ENCODE peak calls at places on chromosomes 4 and X, in six cellular contexts. O, N, I, S, T and L are unnamed samples.

GRCh38 chr4:171813195-171813955 is at the start of gene GALNTL6:
- DNase-seq in O (no peak), I (no peak), T (no peak), S (no peak), N (no peak), L (no peak)

GRCh38 chr4:75142377-75142776 is 209.5 kb downstream of the PARM1 start:
- DNase-seq in S (no peak), T (no peak), N (no peak), O (no peak), I (no peak), L (no peak)

GRCh38 chrX:123064053-123064452 is 120.0 kb upstream of the GRIA3 start:
- DNase-seq in T (no peak), O (no peak), I (no peak), N (no peak), S (no peak), L (no peak)

GRCh38 chr4:17580969-17581368 is 4.0 kb downstream of the LAP3 start:
- DNase-seq in T (no peak), S (no peak), I (peak), N (no peak), O (no peak), L (no peak)

GRCh38 chr4:8838911-8839431 is 32.7 kb downstream of the HMX1 start:
- DNase-seq in O (no peak), I (no peak), N (peak), S (no peak), T (no peak), L (no peak)

GRCh38 chr4:133588306-133588705 is 439.2 kb downstream of the PCDH10 start:
- DNase-seq in T (no peak), O (no peak), N (no peak), I (no peak), S (no peak), L (no peak)

GRCh38 chrX:21930986-21931385 is 9.5 kb upstream of the SMS start:
- DNase-seq in T (no peak), N (no peak), S (no peak), I (no peak), O (no peak), L (no peak)

GRCh38 chrX:65582450-65583082 is 48.0 kb upstream of the LAS1L start:
- DNase-seq in T (no peak), O (no peak), I (no peak), N (no peak), S (no peak), L (no peak)

GRCh38 chr4:70958681-70959080 is 34.8 kb upstream of the DCK start:
- DNase-seq in T (no peak), I (peak), O (no peak), S (no peak), N (no peak), L (no peak)

GRCh38 chrX:115960440-115961084 is 210.0 kb upstream of the AGTR2 start:
- DNase-seq in O (no peak), I (no peak), S (no peak), T (no peak), N (peak), L (no peak)

GRCh38 chr4:123315617-123316016 is 81.0 kb upstream of the SPRY1 start:
- DNase-seq in T (no peak), N (no peak), S (no peak), O (no peak), I (no peak), L (no peak)

GRCh38 chr4:26860922-26861433 is 337 bp downstream of the STIM2 start:
- DNase-seq in T (no peak), N (peak), S (peak), O (peak), I (no peak), L (peak)

GRCh38 chrX:147803948-147804347 is 107.8 kb upstream of the FMR1 start:
- DNase-seq in N (no peak), I (no peak), O (peak), T (peak), S (no peak), L (no peak)

GRCh38 chr4:120718979-120719566 is 203.5 kb downstream of the PRDM5 start:
- DNase-seq in S (no peak), O (peak), N (peak), T (peak), I (no peak), L (no peak)

GRCh38 chrX:50838820-50839600 is 25.0 kb upstream of the SHROOM4 start:
- DNase-seq in T (no peak), O (no peak), S (no peak), I (no peak), N (no peak), L (no peak)

GRCh38 chr4:5816851-5817375 is 76.0 kb downstream of the CRMP1 start:
- DNase-seq in N (no peak), T (no peak), I (no peak), O (no peak), S (no peak), L (no peak)

GRCh38 chr4:6324999-6325790 is 55.5 kb downstream of the WFS1 start:
- DNase-seq in T (no peak), I (no peak), O (peak), S (no peak), N (peak), L (no peak)

GRCh38 chr4:118712872-118713271 is 27.7 kb downstream of the METTL14 start:
- DNase-seq in N (no peak), O (no peak), I (no peak), T (no peak), S (no peak), L (no peak)

GRCh38 chr4:82784615-82785247 is 13.9 kb downstream of the SCD5 start:
- DNase-seq in S (no peak), I (no peak), T (no peak), N (no peak), O (no peak), L (no peak)

GRCh38 chr4:145488310-145488709 is 6.7 kb downstream of the SMAD1 start:
- DNase-seq in S (no peak), T (no peak), O (no peak), I (no peak), N (no peak), L (no peak)